ENCODE peak calls at places on chromosome 3, in four cellular contexts. K is NCI-H1092 treated with DMSO at 0.1 percent for 48 hours, B is NAMALWA, G is HL-60. I is an unnamed sample.

GRCh38 chr3:64223809-64224570 is 1.3 kb downstream of the PRICKLE2 start:
- DNase-seq in K (no peak), G (no peak), B (no peak), I (no peak)

GRCh38 chr3:42425736-42426407 is 15.5 kb upstream of the LYZL4 start:
- DNase-seq in K (no peak), G (peak; percentile 28), B (no peak), I (no peak)

GRCh38 chr3:99663981-99664380 is 25.6 kb downstream of the COL8A1 start:
- DNase-seq in B (no peak), G (no peak), K (no peak), I (no peak)

GRCh38 chr3:59425942-59426341 is 376.1 kb upstream of the CFAP20DC start:
- DNase-seq in K (no peak), B (no peak), G (no peak), I (no peak)

GRCh38 chr3:901953-902778 is 190.7 kb upstream of the CNTN6 start:
- DNase-seq in K (no peak), B (peak; percentile 48), G (no peak), I (no peak)

GRCh38 chr3:169028716-169029115 is 634.8 kb downstream of the MECOM start:
- DNase-seq in K (no peak), G (no peak), B (no peak), I (no peak)

GRCh38 chr3:142448424-142448823 is 587 bp upstream of the XRN1 start:
- DNase-seq in G (no peak), B (no peak), K (no peak), I (no peak)

GRCh38 chr3:141605883-141606282 is 119.1 kb downstream of the RASA2 start:
- DNase-seq in B (no peak), K (no peak), G (no peak), I (no peak)

GRCh38 chr3:178665747-178666146 is 129.5 kb downstream of the KCNMB2 start:
- DNase-seq in K (no peak), B (no peak), G (no peak), I (no peak)

GRCh38 chr3:54954019-54954418 is 26.2 kb upstream of the LRTM1 start:
- DNase-seq in K (no peak), B (no peak), G (no peak), I (no peak)

GRCh38 chr3:169575381-169575780 is 88.1 kb downstream of the MECOM start:
- DNase-seq in G (no peak), B (no peak), K (peak; percentile 10), I (no peak)

GRCh38 chr3:127672429-127673190 is at the start of gene ABTB1:
- DNase-seq in B (peak; percentile 80), G (peak; percentile 81), K (peak; percentile 52), I (peak; percentile 47)

GRCh38 chr3:140031170-140031569 is 96.2 kb downstream of the CLSTN2 start:
- DNase-seq in G (no peak), K (no peak), B (no peak), I (no peak)

GRCh38 chr3:52435246-52436101 is 9.4 kb downstream of the SEMA3G start:
- DNase-seq in K (no peak), G (no peak), B (no peak), I (no peak)

GRCh38 chr3:35664460-35664919 is 25.2 kb downstream of the ARPP21 start:
- DNase-seq in G (no peak), B (peak; percentile 99), K (peak; percentile 88), I (no peak)

GRCh38 chr3:51024765-51025681 is 350.3 kb downstream of the DOCK3 start:
- DNase-seq in B (no peak), G (peak; percentile 31), K (no peak), I (no peak)

GRCh38 chr3:113166719-113167492 is 44.5 kb upstream of the BOC start:
- DNase-seq in K (peak; percentile 97), B (no peak), G (no peak), I (no peak)

GRCh38 chr3:46607603-46608028 is 4.7 kb upstream of the FAM240A start:
- DNase-seq in G (peak; percentile 8), K (no peak), B (no peak), I (no peak)

GRCh38 chr3:56997675-56998074 is 62.8 kb upstream of the SPATA12 start:
- DNase-seq in K (no peak), G (no peak), B (no peak), I (no peak)

I was measured in GDM1.